ENCODE peak calls at places on chromosomes 11 and 22, in four cellular contexts. One of them, this sample, is unnamed.

GRCh38 chr11:130068986-130069683 is 559 bp upstream of the APLP2 start:
- DNase-seq in H9: peak; percentile 63
- DNase-seq in IMR-90: peak; percentile 80
- DNase-seq in mesendoderm: peak; percentile 72
- DNase-seq in this sample: no peak

GRCh38 chr11:64113462-64113780 is 52.5 kb downstream of the MACROD1 start:
- DNase-seq in H9: no peak
- DNase-seq in IMR-90: no peak
- DNase-seq in mesendoderm: no peak
- DNase-seq in this sample: no peak

GRCh38 chr11:66687831-66688281 is 10.2 kb upstream of the RBM4B start:
- DNase-seq in H9: no peak
- DNase-seq in IMR-90: no peak
- DNase-seq in mesendoderm: no peak
- DNase-seq in this sample: no peak

GRCh38 chr11:126634963-126635362 is 279.5 kb downstream of the ST3GAL4 start:
- DNase-seq in H9: no peak
- DNase-seq in IMR-90: no peak
- DNase-seq in mesendoderm: no peak
- DNase-seq in this sample: no peak

GRCh38 chr11:123483058-123483457 is 53.0 kb downstream of the GRAMD1B start:
- DNase-seq in H9: no peak
- DNase-seq in IMR-90: peak; percentile 70
- DNase-seq in mesendoderm: no peak
- DNase-seq in this sample: no peak

GRCh38 chr11:7528514-7529049 is 14.8 kb downstream of the PPFIBP2 start:
- DNase-seq in H9: no peak
- DNase-seq in IMR-90: no peak
- DNase-seq in mesendoderm: no peak
- DNase-seq in this sample: no peak

GRCh38 chr22:45918455-45919370 is 58.2 kb downstream of the WNT7B start:
- DNase-seq in H9: no peak
- DNase-seq in IMR-90: no peak
- DNase-seq in mesendoderm: no peak
- DNase-seq in this sample: no peak

GRCh38 chr11:2263724-2264360 is 6.5 kb downstream of the ASCL2 start:
- DNase-seq in H9: no peak
- DNase-seq in IMR-90: no peak
- DNase-seq in mesendoderm: no peak
- DNase-seq in this sample: no peak

GRCh38 chr11:35954205-35954604 is 10.3 kb downstream of the LDLRAD3 start:
- DNase-seq in H9: no peak
- DNase-seq in IMR-90: no peak
- DNase-seq in mesendoderm: no peak
- DNase-seq in this sample: no peak
- H3K56ac ChIP-seq in H9: no peak overlapping the region
- H3K56ac ChIP-seq in IMR-90: no peak overlapping the region
- H3K56ac ChIP-seq in mesendoderm: no peak overlapping the region
- H3K56ac ChIP-seq in this sample: no peak overlapping the region

GRCh38 chr11:16942342-16942741 is 71.9 kb downstream of the PLEKHA7 start:
- DNase-seq in H9: no peak
- DNase-seq in IMR-90: no peak
- DNase-seq in mesendoderm: peak; percentile 74
- DNase-seq in this sample: no peak

GRCh38 chr11:16946477-16947282 is 67.5 kb downstream of the PLEKHA7 start:
- DNase-seq in H9: no peak
- DNase-seq in IMR-90: no peak
- DNase-seq in mesendoderm: peak; percentile 29
- DNase-seq in this sample: no peak

GRCh38 chr11:16945671-16946469 is 68.3 kb downstream of the PLEKHA7 start:
- DNase-seq in H9: peak; percentile 62
- DNase-seq in IMR-90: peak; percentile 34
- DNase-seq in mesendoderm: peak; percentile 79
- DNase-seq in this sample: peak; percentile 69

GRCh38 chr11:16941935-16942334 is 72.3 kb downstream of the PLEKHA7 start:
- DNase-seq in H9: no peak
- DNase-seq in IMR-90: no peak
- DNase-seq in mesendoderm: no peak
- DNase-seq in this sample: no peak

GRCh38 chr11:16942917-16943316 is 71.3 kb downstream of the PLEKHA7 start:
- DNase-seq in H9: no peak
- DNase-seq in IMR-90: no peak
- DNase-seq in mesendoderm: no peak
- DNase-seq in this sample: no peak
- H3K56ac ChIP-seq in H9: no peak overlapping the region
- H3K56ac ChIP-seq in IMR-90: no peak overlapping the region
- H3K56ac ChIP-seq in mesendoderm: no peak overlapping the region
- H3K56ac ChIP-seq in this sample: no peak overlapping the region

GRCh38 chr11:62402994-62403393 is 15.8 kb upstream of the SCGB1A1 start:
- DNase-seq in H9: no peak
- DNase-seq in IMR-90: no peak
- DNase-seq in mesendoderm: no peak
- DNase-seq in this sample: no peak
- H3K56ac ChIP-seq in H9: no peak overlapping the region
- H3K56ac ChIP-seq in IMR-90: no peak overlapping the region
- H3K56ac ChIP-seq in mesendoderm: no peak overlapping the region
- H3K56ac ChIP-seq in this sample: no peak overlapping the region

GRCh38 chr11:77400775-77401469 is 73.0 kb downstream of the PAK1 start:
- DNase-seq in H9: no peak
- DNase-seq in IMR-90: no peak
- DNase-seq in mesendoderm: no peak
- DNase-seq in this sample: no peak

GRCh38 chr11:77400306-77400705 is 73.6 kb downstream of the PAK1 start:
- DNase-seq in H9: no peak
- DNase-seq in IMR-90: no peak
- DNase-seq in mesendoderm: no peak
- DNase-seq in this sample: no peak

GRCh38 chr11:77402218-77402556 is 71.7 kb downstream of the PAK1 start:
- DNase-seq in H9: no peak
- DNase-seq in IMR-90: no peak
- DNase-seq in mesendoderm: no peak
- DNase-seq in this sample: no peak

GRCh38 chr11:77403228-77403627 is 70.7 kb downstream of the PAK1 start:
- DNase-seq in H9: no peak
- DNase-seq in IMR-90: no peak
- DNase-seq in mesendoderm: no peak
- DNase-seq in this sample: no peak

GRCh38 chr11:77401486-77402217 is 72.2 kb downstream of the PAK1 start:
- DNase-seq in H9: no peak
- DNase-seq in IMR-90: no peak
- DNase-seq in mesendoderm: no peak
- DNase-seq in this sample: no peak
- H3K56ac ChIP-seq in H9: no peak overlapping the region
- H3K56ac ChIP-seq in IMR-90: no peak overlapping the region
- H3K56ac ChIP-seq in mesendoderm: no peak overlapping the region
- H3K56ac ChIP-seq in this sample: no peak overlapping the region

DNA sequence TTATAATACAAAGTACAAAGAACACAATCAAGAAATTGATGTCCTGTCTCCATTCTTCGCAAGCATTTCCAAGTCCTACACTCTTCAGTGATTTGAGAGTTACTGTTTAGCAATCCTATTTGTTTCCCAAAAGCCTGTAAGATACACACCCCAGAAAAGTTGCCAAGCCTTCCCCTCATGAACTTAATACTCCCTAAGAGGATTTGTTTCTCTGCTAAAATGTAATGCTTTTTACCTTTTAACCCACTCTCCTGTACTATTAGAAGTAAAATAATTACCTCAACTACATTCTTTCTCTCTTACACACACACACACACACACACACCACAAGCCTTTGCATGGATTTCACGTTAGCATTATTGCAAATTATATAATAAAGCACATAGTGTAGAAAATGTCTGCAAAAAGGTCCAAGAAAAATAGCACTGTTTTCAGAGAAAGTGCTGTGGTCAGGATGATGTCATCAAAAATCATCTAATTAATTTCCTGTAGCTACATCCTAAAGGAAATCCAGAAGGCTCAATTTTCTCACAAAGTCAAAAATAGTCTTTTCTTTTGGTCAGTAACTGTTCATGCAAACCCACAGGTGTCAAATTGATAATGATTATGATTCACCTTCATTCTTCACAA is 364.1 kb upstream of the PITPNB start:
- DNase-seq in H9: no peak
- DNase-seq in IMR-90: peak; percentile 52
- DNase-seq in mesendoderm: no peak
- DNase-seq in this sample: no peak
- H3K56ac ChIP-seq in H9: no peak overlapping the region
- H3K56ac ChIP-seq in IMR-90: no peak overlapping the region
- H3K56ac ChIP-seq in mesendoderm: no peak overlapping the region
- H3K56ac ChIP-seq in this sample: no peak overlapping the region

DNA sequence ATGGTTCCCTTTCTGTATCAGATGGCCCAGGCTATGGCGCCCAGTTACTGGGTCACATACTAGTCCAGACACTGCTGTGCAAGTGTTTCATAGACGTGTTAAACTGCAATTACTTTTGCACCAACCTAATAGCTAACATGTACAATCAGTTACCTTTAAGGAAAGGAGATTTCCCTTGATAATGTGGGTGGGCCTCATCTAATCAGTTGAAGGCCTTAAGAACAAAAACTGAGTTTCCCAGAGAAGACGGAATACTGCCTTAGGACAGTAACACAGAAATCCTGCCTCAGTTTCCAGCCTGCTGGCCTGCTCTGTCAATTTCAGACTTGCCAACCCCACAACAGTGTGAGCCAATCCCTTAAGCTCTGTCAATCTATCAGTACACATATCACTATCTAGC is 229.9 kb upstream of the SYN3 start:
- DNase-seq in H9: no peak
- DNase-seq in IMR-90: no peak
- DNase-seq in mesendoderm: no peak
- DNase-seq in this sample: no peak
- H3K56ac ChIP-seq in H9: no peak overlapping the region
- H3K56ac ChIP-seq in IMR-90: no peak overlapping the region
- H3K56ac ChIP-seq in mesendoderm: no peak overlapping the region
- H3K56ac ChIP-seq in this sample: no peak overlapping the region

GRCh38 chr11:102493524-102493923 is 37.0 kb downstream of the MMP7 start:
- DNase-seq in H9: no peak
- DNase-seq in IMR-90: no peak
- DNase-seq in mesendoderm: no peak
- DNase-seq in this sample: no peak

GRCh38 chr11:102494216-102494615 is 36.3 kb downstream of the MMP7 start:
- DNase-seq in H9: no peak
- DNase-seq in IMR-90: peak; percentile 51
- DNase-seq in mesendoderm: no peak
- DNase-seq in this sample: no peak

GRCh38 chr11:102495161-102496042 is 35.1 kb downstream of the MMP7 start:
- DNase-seq in H9: peak; percentile 68
- DNase-seq in IMR-90: peak; percentile 88
- DNase-seq in mesendoderm: peak; percentile 86
- DNase-seq in this sample: peak; percentile 63

GRCh38 chr11:102489469-102490145 is 37.0 kb upstream of the TMEM123 start:
- DNase-seq in H9: no peak
- DNase-seq in IMR-90: no peak
- DNase-seq in mesendoderm: no peak
- DNase-seq in this sample: no peak

DNA sequence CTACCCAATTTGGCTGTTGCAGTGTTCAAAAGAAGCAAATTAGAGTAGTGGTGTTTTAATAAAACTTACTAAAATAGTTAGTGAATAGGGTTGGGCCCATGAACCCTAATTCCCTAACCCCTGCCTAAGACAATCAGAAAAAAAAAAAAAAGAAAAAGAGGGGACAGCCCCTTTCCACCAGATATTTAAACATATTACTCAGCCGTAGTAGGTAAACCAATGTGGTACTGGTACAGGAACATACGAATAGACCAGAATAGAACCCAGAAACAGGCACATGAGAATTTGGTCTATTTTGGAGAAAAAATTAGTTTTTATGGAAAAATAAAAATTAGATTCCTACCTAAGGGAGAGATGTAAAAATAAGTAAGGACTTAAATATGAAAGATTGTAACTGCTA is 38.6 kb downstream of the MMP7 start:
- DNase-seq in H9: no peak
- DNase-seq in IMR-90: no peak
- DNase-seq in mesendoderm: no peak
- DNase-seq in this sample: no peak
- H3K56ac ChIP-seq in H9: no peak overlapping the region
- H3K56ac ChIP-seq in IMR-90: no peak overlapping the region
- H3K56ac ChIP-seq in mesendoderm: no peak overlapping the region
- H3K56ac ChIP-seq in this sample: no peak overlapping the region

DNA sequence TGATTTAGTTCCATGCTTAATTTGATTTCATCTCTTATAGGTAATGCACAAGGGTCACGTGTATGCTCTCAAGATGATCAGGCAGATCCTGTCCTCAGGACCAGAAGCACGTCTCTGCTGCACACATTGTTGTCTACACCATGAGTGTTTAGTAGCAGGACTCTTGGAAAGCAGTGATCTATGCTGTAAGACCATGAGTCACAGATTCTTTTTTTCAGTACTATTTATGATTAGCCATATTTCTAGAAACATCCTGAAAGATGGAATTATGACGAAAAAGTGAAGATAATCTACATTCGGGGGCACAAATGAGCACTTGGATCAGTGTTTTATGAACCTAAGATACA is 29.6 kb downstream of the ZBED4 start:
- DNase-seq in H9: no peak
- DNase-seq in IMR-90: peak; percentile 66
- DNase-seq in mesendoderm: no peak
- DNase-seq in this sample: no peak
- H3K56ac ChIP-seq in H9: no peak overlapping the region
- H3K56ac ChIP-seq in IMR-90: no peak overlapping the region
- H3K56ac ChIP-seq in mesendoderm: no peak overlapping the region
- H3K56ac ChIP-seq in this sample: no peak overlapping the region

DNA sequence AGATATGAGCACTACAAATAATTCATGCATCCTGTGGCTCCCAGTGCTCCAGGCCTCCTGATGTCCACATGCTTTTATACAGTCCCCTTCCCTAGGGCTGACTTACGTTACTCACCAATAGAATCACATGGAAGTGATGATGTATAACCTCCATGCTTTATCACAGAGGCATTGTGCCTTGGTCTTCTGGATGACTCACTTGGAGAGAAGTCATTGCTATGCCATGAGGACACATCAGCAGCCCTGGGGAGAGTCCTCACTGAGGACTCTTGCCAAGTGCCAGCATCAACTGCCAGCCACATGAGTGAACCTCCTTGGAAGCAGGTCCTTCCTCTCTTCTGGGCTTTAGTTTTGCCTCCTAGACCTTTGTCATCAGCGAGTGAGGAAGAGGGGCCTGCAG is 22.0 kb upstream of the IGSF9B start:
- DNase-seq in H9: no peak
- DNase-seq in IMR-90: peak; percentile 3
- DNase-seq in mesendoderm: no peak
- DNase-seq in this sample: no peak
- H3K56ac ChIP-seq in H9: no peak overlapping the region
- H3K56ac ChIP-seq in IMR-90: no peak overlapping the region
- H3K56ac ChIP-seq in mesendoderm: no peak overlapping the region
- H3K56ac ChIP-seq in this sample: no peak overlapping the region

This sample was measured in H1.